ENCODE peak calls at places on chromosomes 1 and 21, in five cellular contexts. F is hypothalamus; L is T-helper 1 cell; K is stimulated activated CD4-positive, alpha-beta T cell treated with anti-CD3 and anti-CD28 coated beads, Interleukin-15, amount 100 ng/mL, for 24 hours; B is GM04504. S is an unnamed sample.

GRCh38 chr1:64811131-64811530 is 66.3 kb downstream of the RAVER2 start:
- DNase-seq in F (no peak), L (no peak), K (no peak), B (no peak), S (no peak)

GRCh38 chr1:18575620-18576019 is 55.0 kb upstream of the PAX7 start:
- DNase-seq in F (peak), L (peak), K (peak), B (no peak), S (no peak)

GRCh38 chr1:241208910-241209414 is 148.0 kb downstream of the RGS7 start:
- DNase-seq in F (no peak), L (no peak), K (no peak), B (no peak), S (no peak)

GRCh38 chr1:85452859-85453430 is 12.0 kb downstream of the DDAH1 start:
- DNase-seq in F (no peak), L (no peak), K (no peak), B (no peak), S (no peak)

GRCh38 chr1:236120725-236121153 is 21.6 kb upstream of the GPR137B start:
- DNase-seq in F (no peak), L (peak), K (peak), B (no peak), S (no peak)

GRCh38 chr1:8078176-8078671 is 52.1 kb upstream of the ERRFI1 start:
- DNase-seq in F (no peak), L (no peak), K (peak), B (no peak), S (no peak)

GRCh38 chr1:244957525-244957924 is 93.2 kb upstream of the HNRNPU start:
- DNase-seq in F (no peak), L (no peak), K (no peak), B (no peak), S (no peak)

GRCh38 chr21:45845790-45846130 is 135.8 kb upstream of the COL6A1 start:
- DNase-seq in F (no peak), L (no peak), K (no peak), B (no peak), S (peak)

GRCh38 chr1:46087891-46088290 is 44.5 kb downstream of the PIK3R3 start:
- DNase-seq in F (no peak), L (no peak), K (no peak), B (no peak), S (no peak)

GRCh38 chr1:29384496-29385015 is 148.2 kb downstream of the PTPRU start:
- DNase-seq in F (no peak), L (no peak), K (no peak), B (no peak), S (no peak)

GRCh38 chr1:116739371-116740007 is 14.7 kb upstream of the CD2 start:
- DNase-seq in F (no peak), L (no peak), K (no peak), B (no peak), S (no peak)

S was measured in RWPE2.